ENCODE peak calls at places on chromosomes 13 and 19, in four cellular contexts. V is heart left ventricle, C is dorsolateral prefrontal cortex, B is IMR-90. Z is an unnamed sample.

GRCh38 chr19:53877361-53877766 is 4.6 kb upstream of the PRKCG start:
- DNase-seq in V (no peak), C (no peak), B (no peak), Z (no peak)

GRCh38 chr19:7492142-7493055 is 3.6 kb upstream of the PEX11G start:
- DNase-seq in V (no peak), C (no peak), B (no peak), Z (no peak)

GRCh38 chr19:6519289-6519688 is 11.5 kb upstream of the TNFSF9 start:
- DNase-seq in V (no peak), C (no peak), B (peak; percentile 61), Z (no peak)

GRCh38 chr19:47231215-47232054 is 436 bp upstream of the BBC3 start:
- DNase-seq in V (peak; percentile 95), C (peak; percentile 83), B (peak; percentile 90), Z (peak; percentile 95)

GRCh38 chr19:51354742-51355148 is 11.4 kb downstream of the ETFB start:
- DNase-seq in V (no peak), C (peak; percentile 50), B (peak; percentile 19), Z (no peak)

GRCh38 chr19:32041681-32042292 is 303.6 kb upstream of the ZNF507 start:
- DNase-seq in V (no peak), C (peak; percentile 54), B (peak; percentile 31), Z (no peak)

GRCh38 chr13:48126944-48127814 is 32.3 kb upstream of the MED4 start:
- DNase-seq in V (peak; percentile 69), C (no peak), B (peak; percentile 60), Z (peak; percentile 87)

GRCh38 chr13:20053016-20053415 is 94.5 kb downstream of the ZMYM2 start:
- DNase-seq in V (no peak), C (no peak), B (no peak), Z (no peak)

GRCh38 chr19:2426661-2427322 is 594 bp downstream of the TIMM13 start:
- DNase-seq in V (no peak), C (no peak), B (peak; percentile 14), Z (peak; percentile 79)

GRCh38 chr19:12786149-12786870 is 5.0 kb upstream of the JUNB start:
- DNase-seq in V (peak; percentile 87), C (no peak), B (no peak), Z (peak; percentile 83)

GRCh38 chr19:40775632-40776022 is 306 bp downstream of the MIA start:
- DNase-seq in V (no peak), C (no peak), B (no peak), Z (no peak)

DNA sequence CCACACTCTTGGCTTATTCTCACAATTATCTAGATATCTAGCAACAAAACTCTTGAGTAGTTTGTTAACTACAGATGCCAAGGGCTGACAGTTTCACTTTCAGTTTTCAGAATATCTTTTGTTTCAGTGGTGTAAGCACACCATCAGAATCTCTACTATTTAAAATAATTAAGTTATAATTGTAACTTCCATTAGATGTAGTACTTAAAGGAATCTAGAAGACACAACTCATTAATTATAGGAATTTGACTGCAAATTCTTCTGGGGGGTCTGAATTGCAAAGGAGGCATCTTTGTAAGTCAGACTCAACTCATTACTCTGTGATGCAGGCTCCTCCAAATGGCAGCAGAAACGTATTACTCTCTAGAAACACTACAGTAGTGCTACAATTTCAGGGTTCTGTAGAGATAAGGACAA is 44.9 kb upstream of the USPL1 start:
- DNase-seq in V (no peak), C (no peak), B (peak; percentile 57), Z (no peak)
- TF ChIP-seq CTCF in V (peak; percentile 35), C (peak; percentile 35), B (peak; percentile 49), Z (no peak)

DNA sequence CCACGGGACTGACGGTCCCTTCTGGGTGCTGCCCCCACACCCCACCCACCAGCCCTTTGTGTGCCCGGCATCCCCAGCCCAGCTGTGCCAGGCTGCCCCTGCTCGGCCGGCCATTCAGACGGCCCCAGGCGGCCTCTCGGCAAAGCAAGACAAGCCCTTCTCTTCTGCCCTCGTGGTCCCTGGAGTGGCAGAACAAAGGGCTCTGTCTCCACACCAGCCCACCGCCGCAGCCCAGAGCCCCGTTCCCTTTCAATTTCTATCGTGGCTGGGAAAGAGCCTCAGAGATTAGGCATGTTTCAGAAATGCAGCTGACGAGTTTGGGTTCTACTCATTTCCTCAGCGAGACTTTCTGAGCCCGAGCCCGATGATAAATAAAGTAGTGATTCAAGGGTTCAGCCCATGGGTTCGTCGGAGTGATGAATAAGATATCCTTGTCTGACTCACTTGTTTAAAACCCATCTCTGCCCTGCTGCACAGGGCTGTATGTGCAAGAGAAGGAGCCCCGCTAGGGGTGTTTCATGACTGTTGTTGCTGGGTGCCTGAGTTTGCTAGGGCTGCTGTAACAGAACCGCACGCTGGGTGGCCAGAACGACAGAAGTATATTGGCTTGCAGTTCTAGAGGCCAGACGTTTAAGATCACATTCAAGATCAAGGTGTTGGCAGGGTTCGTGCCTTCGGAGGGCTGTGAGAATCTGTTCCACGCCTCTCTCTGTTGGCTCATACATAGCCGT is 4.3 kb downstream of the MYO9B start:
- DNase-seq in V (peak; percentile 64), C (peak; percentile 80), B (peak; percentile 99), Z (peak; percentile 96)
- TF ChIP-seq CTCF in V (peak; percentile 46), C (peak; percentile 47), B (peak; percentile 85), Z (peak; percentile 66)

DNA sequence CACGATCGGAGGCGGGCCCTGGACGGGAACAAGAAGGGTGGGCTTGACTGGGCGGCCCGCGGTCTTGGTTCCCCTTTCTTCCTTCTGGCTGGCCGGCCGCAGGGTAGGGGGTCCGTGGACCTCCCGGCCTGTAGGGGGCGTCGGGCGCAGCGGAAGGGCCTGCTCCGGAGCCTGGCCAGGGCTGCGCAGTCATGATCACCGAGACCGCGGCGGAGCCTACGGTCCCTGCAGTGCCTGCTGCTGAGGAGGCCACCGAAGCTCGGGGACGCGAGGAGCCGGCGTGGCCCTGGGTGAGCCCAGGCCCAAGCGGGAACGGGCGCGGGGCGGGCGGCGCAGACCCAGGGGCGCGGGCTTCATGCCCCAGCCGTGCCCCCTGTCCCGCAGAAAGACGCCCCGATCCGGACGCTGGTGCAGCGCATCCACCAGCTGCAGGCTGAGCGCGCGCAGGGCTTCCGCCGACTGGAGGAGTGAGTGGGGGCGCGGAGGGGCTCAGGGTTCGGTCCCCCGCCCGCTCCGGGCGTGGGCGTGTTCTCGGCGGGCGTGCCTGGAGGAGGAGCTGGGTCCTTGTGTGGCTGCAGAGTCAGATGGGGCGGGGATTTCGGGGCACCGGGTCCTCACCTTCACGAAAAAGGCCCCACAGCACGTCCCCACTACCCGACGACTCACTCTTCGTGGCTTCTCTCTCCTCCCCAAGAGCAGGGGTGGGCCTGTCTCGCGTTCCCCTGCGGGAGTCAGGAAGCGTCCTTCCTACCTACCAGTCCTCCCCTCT is at the start of gene REX1BD:
- DNase-seq in V (peak; percentile 94), C (peak; percentile 76), B (peak; percentile 68), Z (peak; percentile 94)
- TF ChIP-seq CTCF in V (peak; percentile 83), C (peak; percentile 93), B (peak; percentile 75), Z (peak; percentile 80)

GRCh38 chr13:46184277-46184699 is 2.3 kb upstream of the LCP1 start:
- DNase-seq in V (no peak), C (no peak), B (no peak), Z (no peak)
- TF ChIP-seq CTCF in V (no peak), C (peak; percentile 45), B (peak; percentile 17), Z (no peak)

GRCh38 chr13:24233351-24233901 is 72.9 kb downstream of the SPATA13 start:
- DNase-seq in V (no peak), C (no peak), B (peak; percentile 64), Z (no peak)
- TF ChIP-seq CTCF in V (no peak), C (no peak), B (no peak), Z (no peak)

DNA sequence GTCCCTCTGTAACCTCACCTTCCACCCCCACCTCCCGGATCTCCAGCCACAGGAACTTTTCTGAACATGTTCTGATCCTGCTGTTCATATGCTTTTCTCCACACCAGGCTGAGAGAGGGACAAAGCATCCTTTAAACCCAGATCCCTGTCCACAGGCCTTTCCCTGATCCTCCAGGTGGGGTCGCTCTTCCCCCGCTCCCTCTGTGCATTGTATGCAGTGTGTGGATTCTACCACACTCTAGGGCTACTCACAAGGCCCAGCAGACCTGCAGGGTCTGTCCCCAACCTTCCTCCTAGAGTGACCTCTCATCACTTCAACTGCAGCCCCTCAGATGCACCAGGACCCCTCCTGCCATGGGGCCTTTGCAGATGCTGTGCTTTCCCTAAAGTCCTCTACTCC is 1200.6 kb downstream of the UQCRFS1 start:
- DNase-seq in V (no peak), C (no peak), B (no peak), Z (no peak)
- TF ChIP-seq CTCF in V (no peak), C (no peak), B (no peak), Z (no peak)

GRCh38 chr13:49649244-49649962 is 21.1 kb downstream of the ARL11 start:
- DNase-seq in V (no peak), C (no peak), B (peak; percentile 68), Z (no peak)
- TF ChIP-seq CTCF in V (no peak), C (peak; percentile 18), B (peak; percentile 42), Z (no peak)

GRCh38 chr19:23440207-23440606 is 44.9 kb upstream of the ZNF91 start:
- DNase-seq in V (no peak), C (no peak), B (no peak), Z (no peak)
- TF ChIP-seq CTCF in V (no peak), C (no peak), B (peak; percentile 3), Z (no peak)

DNA sequence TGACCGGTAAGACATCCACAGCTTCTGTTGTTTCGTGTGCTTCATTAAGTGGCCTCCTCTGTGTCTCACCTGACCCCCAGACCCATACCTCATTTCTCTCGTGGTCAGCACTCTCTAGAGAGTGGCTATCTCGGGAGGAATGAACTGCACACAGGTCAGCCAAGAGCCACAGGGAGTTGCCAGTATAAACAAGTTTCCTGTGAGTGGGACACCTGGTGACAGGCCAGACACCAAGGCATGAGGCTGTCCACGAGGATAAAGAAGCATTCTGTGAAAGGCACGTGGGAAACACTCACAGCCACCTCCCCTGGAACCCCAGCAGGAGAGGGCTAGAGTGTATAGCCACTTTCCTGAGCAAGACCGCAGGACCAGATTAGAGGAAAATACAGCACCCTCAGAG is 115.8 kb downstream of the NUFIP1 start:
- DNase-seq in V (no peak), C (no peak), B (no peak), Z (no peak)
- TF ChIP-seq CTCF in V (no peak), C (no peak), B (no peak), Z (no peak)

Z was measured in sigmoid colon.